ENCODE peak calls at places on chromosomes 3 and 15, in six cellular contexts. F is T-helper 2 cell; G is stimulated activated CD8-positive, alpha-beta memory T cell treated with anti-CD3 and anti-CD28 coated beads, Interleukin-7, amount 100 ng/mL, for 4 hours; R is HTR-8/SVneo; V is GM23248; C is A172. M is an unnamed sample.
A peak's percentile ranks its signal among the peaks of the same experiment; 100 is the strongest.

GRCh38 chr15:64144565-64145281 is 6.8 kb upstream of the SNX22 start:
- DNase-seq in G (no peak), R (no peak), V (no peak), F (no peak), C (no peak), M (no peak)

GRCh38 chr3:14252321-14253021 is 73.9 kb downstream of the LSM3 start:
- DNase-seq in V (no peak), G (no peak), F (no peak), R (no peak), C (peak; percentile 35), M (no peak)

GRCh38 chr15:70299931-70300858 is 202.5 kb upstream of the TLE3 start:
- DNase-seq in R (no peak), F (peak; percentile 72), C (no peak), G (peak; percentile 55), V (no peak), M (no peak)

GRCh38 chr15:79128556-79128955 is 38.0 kb upstream of the RASGRF1 start:
- DNase-seq in G (no peak), C (no peak), R (no peak), V (no peak), F (no peak), M (no peak)

GRCh38 chr15:64536244-64536836 is 76.0 kb downstream of the ZNF609 start:
- DNase-seq in F (peak; percentile 24), G (no peak), R (peak; percentile 69), C (peak; percentile 80), V (peak; percentile 85), M (peak; percentile 20)

GRCh38 chr3:163726125-163726524 is 1352.2 kb downstream of the SI start:
- DNase-seq in R (no peak), C (no peak), G (no peak), F (no peak), V (no peak), M (no peak)

GRCh38 chr15:46681901-46682300 is 1035.4 kb upstream of the SEMA6D start:
- DNase-seq in G (no peak), C (no peak), R (no peak), F (no peak), V (no peak), M (no peak)

GRCh38 chr3:3705090-3705775 is 94.0 kb upstream of the LRRN1 start:
- DNase-seq in R (no peak), F (no peak), G (no peak), V (no peak), C (no peak), M (peak; percentile 68)

GRCh38 chr15:28075482-28076029 is 23.6 kb downstream of the OCA2 start:
- DNase-seq in C (no peak), F (no peak), G (no peak), V (no peak), R (no peak), M (no peak)

GRCh38 chr3:123336001-123336400 is 112.9 kb downstream of the ADCY5 start:
- DNase-seq in G (no peak), R (no peak), V (no peak), F (no peak), C (no peak), M (no peak)

GRCh38 chr15:67923647-67923971 is 83.8 kb upstream of the RNU6-1 start:
- DNase-seq in G (no peak), C (no peak), F (no peak), R (no peak), V (no peak), M (no peak)

GRCh38 chr15:39285066-39285465 is 295.8 kb upstream of the THBS1 start:
- DNase-seq in G (no peak), V (no peak), C (no peak), R (no peak), F (no peak), M (no peak)

GRCh38 chr3:52323526-52324295 is 7.6 kb downstream of the DNAH1 start:
- DNase-seq in V (peak; percentile 19), C (no peak), R (no peak), G (no peak), F (no peak), M (no peak)

GRCh38 chr15:97875513-97876285 is 84.8 kb upstream of the ARRDC4 start:
- DNase-seq in F (no peak), R (no peak), C (no peak), G (no peak), V (no peak), M (no peak)

GRCh38 chr3:32200991-32201758 is 37.3 kb upstream of the CMTM8 start:
- DNase-seq in F (no peak), R (no peak), V (no peak), C (no peak), G (no peak), M (no peak)

GRCh38 chr3:138479355-138479964 is 45.0 kb downstream of the ESYT3 start:
- DNase-seq in F (peak; percentile 64), G (no peak), C (peak; percentile 26), V (peak; percentile 57), R (peak; percentile 58), M (peak; percentile 66)

GRCh38 chr15:66943456-66944095 is 121.8 kb upstream of the SMAD3 start:
- DNase-seq in C (no peak), G (no peak), R (no peak), V (no peak), F (no peak), M (peak; percentile 58)

GRCh38 chr3:66490984-66491383 is 9.8 kb downstream of the LRIG1 start:
- DNase-seq in R (no peak), G (no peak), C (no peak), F (no peak), V (no peak), M (no peak)

GRCh38 chr3:100463002-100463401 is 29.4 kb upstream of the TMEM45A start:
- DNase-seq in V (peak; percentile 84), F (peak; percentile 57), C (peak; percentile 66), R (peak; percentile 59), G (no peak), M (peak; percentile 85)

GRCh38 chr3:169457807-169458206 is 205.7 kb downstream of the MECOM start:
- DNase-seq in V (no peak), C (no peak), R (no peak), G (no peak), F (no peak), M (no peak)

GRCh38 chr3:4290272-4290893 is 12.8 kb upstream of the SETMAR start:
- DNase-seq in C (peak; percentile 45), G (peak; percentile 10), V (peak; percentile 48), F (peak; percentile 32), R (peak; percentile 10), M (peak; percentile 70)

GRCh38 chr3:120143676-120144075 is 49.4 kb upstream of the GSK3B start:
- DNase-seq in F (no peak), C (no peak), G (no peak), R (no peak), V (no peak), M (no peak)

GRCh38 chr3:126522363-126522788 is 1.6 kb upstream of the CHST13 start:
- DNase-seq in V (peak; percentile 68), F (no peak), G (no peak), R (peak; percentile 76), C (peak; percentile 40), M (peak; percentile 75)

GRCh38 chr3:11548721-11549131 is 95.0 kb downstream of the VGLL4 start:
- DNase-seq in G (no peak), V (peak; percentile 85), C (peak; percentile 85), F (no peak), R (peak; percentile 43), M (peak; percentile 33)

GRCh38 chr3:12423918-12424634 is 60.2 kb upstream of the TSEN2 start:
- DNase-seq in V (peak; percentile 35), G (no peak), C (peak; percentile 86), F (peak; percentile 53), R (peak; percentile 51), M (no peak)

M was measured in SJCRH30.